ENCODE peak calls at places on chromosomes 6 and 20, in seven cellular contexts. B is PC-3; Y is iPS DF 6.9; R is SJSA1; K is effector memory CD4-positive, alpha-beta T cell; I is PC-9; J is tibial artery. D is an unnamed sample. For H3K4me1, the result is how much of the 10 kb centered on the place peaks cover.

GRCh38 chr6:52788478-52788877 is 15.1 kb downstream of the GSTA1 start:
- DNase-seq in B (no peak), Y (no peak), R (no peak), K (no peak), I (no peak), J (no peak), D (no peak)

GRCh38 chr6:69936674-69937363 is 70.5 kb downstream of the COL19A1 start:
- DNase-seq in B (no peak), Y (no peak), R (no peak), K (no peak), I (no peak), J (no peak), D (peak)

GRCh38 chr20:31908016-31908415 is 37.6 kb downstream of the TTLL9 start:
- DNase-seq in B (no peak), Y (no peak), R (no peak), K (no peak), I (no peak), J (no peak), D (no peak)

GRCh38 chr20:46011631-46012482 is 3.1 kb downstream of the MMP9 start:
- DNase-seq in B (peak), Y (no peak), R (peak), K (no peak), I (no peak), J (no peak), D (no peak)

GRCh38 chr20:43914697-43915208 is at the start of gene TOX2:
- DNase-seq in B (no peak), Y (no peak), R (peak), K (peak), I (no peak), J (no peak), D (peak)

GRCh38 chr6:137692308-137692707 is 174.8 kb upstream of the TNFAIP3 start:
- DNase-seq in B (no peak), Y (no peak), R (no peak), K (no peak), I (no peak), J (no peak), D (no peak)

GRCh38 chr6:167141667-167142432 is 15.9 kb downstream of the GPR31 start:
- DNase-seq in B (peak), Y (peak), R (no peak), K (peak), I (no peak), J (no peak), D (no peak)

GRCh38 chr20:57656252-57656820 is 36.1 kb upstream of the ZBP1 start:
- DNase-seq in B (no peak), Y (no peak), R (peak), K (no peak), I (no peak), J (no peak), D (no peak)

GRCh38 chr6:145815351-145815772 is 767 bp upstream of the FBXO30 start:
- DNase-seq in B (no peak), Y (no peak), R (peak), K (no peak), I (no peak), J (no peak), D (peak)

GRCh38 chr6:111871725-111872520 is 1.3 kb downstream of the FYN start:
- DNase-seq in B (peak), Y (no peak), R (no peak), K (no peak), I (peak), J (peak), D (peak)

GRCh38 chr6:112149719-112150263 is 62.4 kb downstream of the FAM229B start:
- DNase-seq in B (no peak), Y (no peak), R (no peak), K (no peak), I (no peak), J (no peak), D (peak)

GRCh38 chr6:36297511-36297910 is 27.7 kb downstream of the PNPLA1 start:
- DNase-seq in B (no peak), Y (no peak), R (no peak), K (no peak), I (no peak), J (no peak), D (no peak)

GRCh38 chr6:48883116-48883515 is 579.9 kb downstream of the MMUT start:
- DNase-seq in B (no peak), Y (no peak), R (no peak), K (no peak), I (no peak), J (no peak), D (no peak)

GRCh38 chr6:112308476-112308875 is 38.7 kb upstream of the RFPL4B start:
- DNase-seq in B (no peak), Y (no peak), R (no peak), K (no peak), I (no peak), J (no peak), D (no peak)

GRCh38 chr20:63847374-63848002 is 13.8 kb upstream of the ABHD16B start:
- DNase-seq in B (no peak), Y (peak), R (no peak), K (no peak), I (no peak), J (no peak), D (no peak)

GRCh38 chr6:89611666-89612065 is 26.9 kb downstream of the LYRM2 start:
- DNase-seq in B (no peak), Y (no peak), R (no peak), K (no peak), I (no peak), J (no peak), D (no peak)

GRCh38 chr6:31702421-31702818 is 704 bp downstream of the ABHD16A start:
- DNase-seq in B (peak), Y (no peak), R (no peak), K (no peak), I (no peak), J (no peak), D (peak)

GRCh38 chr6:148524976-148525375 is 182.3 kb downstream of the SASH1 start:
- DNase-seq in B (peak), Y (no peak), R (no peak), K (no peak), I (no peak), J (no peak), D (peak)

GRCh38 chr6:41774841-41775240 is 4.9 kb downstream of the FRS3 start:
- DNase-seq in B (no peak), Y (no peak), R (no peak), K (no peak), I (no peak), J (no peak), D (no peak)

GRCh38 chr20:32623667-32624157 is 38.6 kb upstream of the NOL4L start:
- DNase-seq in B (no peak), Y (peak), R (no peak), K (no peak), I (no peak), J (no peak), D (no peak)

GRCh38 chr20:38303908-38304379 is at the start of gene BPI:
- DNase-seq in B (no peak), Y (no peak), R (peak), K (no peak), I (no peak), J (peak), D (no peak)

GRCh38 chr6:75612434-75612833 is 10.8 kb downstream of the SENP6 start:
- DNase-seq in B (no peak), Y (no peak), R (no peak), K (no peak), I (no peak), J (no peak), D (no peak)
- H3K4me1 ChIP-seq in B (under half), Y (under half), R (under half), K (under half), I (under half), J (under half), D (half or more)

GRCh38 chr6:81750201-81750600 is 2.3 kb downstream of the TENT5A start:
- DNase-seq in B (no peak), Y (no peak), R (no peak), K (no peak), I (no peak), J (no peak), D (no peak)
- H3K4me3 ChIP-seq in B (peak), Y (no peak), R (peak), K (no peak), I (peak), J (peak), D (peak)

DNA sequence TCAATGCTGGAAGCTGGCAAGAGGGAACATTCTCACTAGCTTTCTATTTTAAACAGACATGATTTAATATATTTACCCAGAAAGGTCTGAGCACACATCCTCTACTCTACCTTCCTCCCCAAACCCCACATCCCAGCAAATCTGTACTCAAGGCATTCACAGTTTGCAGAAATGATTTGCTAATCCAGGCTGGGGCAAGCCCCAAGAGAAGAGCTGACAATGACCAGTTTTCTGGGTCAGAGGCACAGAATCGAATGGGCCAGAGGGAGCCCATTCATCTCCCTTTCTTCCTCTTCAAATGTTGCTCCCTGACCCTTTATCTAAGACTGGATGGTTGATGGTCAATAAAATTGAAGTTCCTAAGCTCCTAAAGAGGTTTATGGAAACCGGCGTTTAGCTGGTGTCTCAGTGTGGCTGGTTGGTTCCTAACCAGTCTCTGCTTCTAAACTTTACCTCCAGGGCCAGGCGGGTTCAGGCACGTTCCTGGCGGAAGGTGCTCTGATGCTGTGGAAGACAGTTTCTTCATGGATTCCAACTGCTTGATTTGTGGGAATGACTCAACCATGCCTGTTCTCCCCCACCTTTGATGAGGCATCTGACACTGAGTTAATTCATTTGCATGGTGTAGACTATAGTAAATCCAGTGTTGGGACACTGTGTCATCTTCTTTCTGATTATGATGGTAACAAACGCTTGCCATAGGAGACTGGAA is 96.4 kb upstream of the IYD start:
- DNase-seq in B (no peak), Y (no peak), R (no peak), K (no peak), I (no peak), J (no peak), D (no peak)
- H3K4me1 ChIP-seq in B (under half), Y (under half), R (under half), K (under half), I (under half), J (under half), D (under half)

GRCh38 chr6:17132967-17133366 is 31.1 kb downstream of the STMND1 start:
- DNase-seq in B (no peak), Y (no peak), R (no peak), K (no peak), I (no peak), J (no peak), D (no peak)

GRCh38 chr6:17144016-17144415 is 42.2 kb downstream of the STMND1 start:
- DNase-seq in B (no peak), Y (no peak), R (no peak), K (no peak), I (no peak), J (no peak), D (no peak)

GRCh38 chr6:17138033-17138432 is 36.2 kb downstream of the STMND1 start:
- DNase-seq in B (no peak), Y (no peak), R (no peak), K (no peak), I (no peak), J (no peak), D (no peak)
- H3K4me3 ChIP-seq in B (no peak), Y (no peak), R (no peak), K (no peak), I (no peak), J (no peak), D (no peak)

GRCh38 chr20:62742550-62742949 is 33.9 kb downstream of the NTSR1 start:
- DNase-seq in B (no peak), Y (no peak), R (no peak), K (no peak), I (no peak), J (no peak), D (no peak)

GRCh38 chr20:62744761-62745160 is 36.1 kb downstream of the NTSR1 start:
- DNase-seq in B (no peak), Y (no peak), R (no peak), K (no peak), I (no peak), J (no peak), D (no peak)

GRCh38 chr20:62743777-62744317 is 35.2 kb downstream of the NTSR1 start:
- DNase-seq in B (no peak), Y (no peak), R (no peak), K (no peak), I (no peak), J (no peak), D (no peak)

GRCh38 chr20:62741701-62742491 is 33.3 kb downstream of the NTSR1 start:
- DNase-seq in B (no peak), Y (no peak), R (no peak), K (no peak), I (no peak), J (no peak), D (no peak)

GRCh38 chr20:62742979-62743776 is 34.5 kb downstream of the NTSR1 start:
- DNase-seq in B (no peak), Y (no peak), R (no peak), K (no peak), I (no peak), J (no peak), D (no peak)
- H3K4me1 ChIP-seq in B (under half), Y (under half), R (under half), K (half or more), I (under half), J (under half), D (under half)

GRCh38 chr6:1497593-1498105 is 108.3 kb downstream of the FOXF2 start:
- DNase-seq in B (no peak), Y (no peak), R (no peak), K (no peak), I (no peak), J (no peak), D (no peak)
- H3K4me3 ChIP-seq in B (no peak), Y (no peak), R (no peak), K (no peak), I (no peak), J (no peak), D (no peak)

GRCh38 chr6:15327271-15327670 is 81.4 kb downstream of the JARID2 start:
- DNase-seq in B (peak), Y (no peak), R (no peak), K (no peak), I (no peak), J (no peak), D (no peak)

GRCh38 chr6:15324427-15324985 is 78.6 kb downstream of the JARID2 start:
- DNase-seq in B (no peak), Y (no peak), R (no peak), K (no peak), I (no peak), J (no peak), D (peak)

GRCh38 chr6:15326072-15326614 is 80.3 kb downstream of the JARID2 start:
- DNase-seq in B (no peak), Y (no peak), R (no peak), K (no peak), I (no peak), J (no peak), D (no peak)

GRCh38 chr6:15322781-15323536 is 77.1 kb downstream of the JARID2 start:
- DNase-seq in B (peak), Y (no peak), R (no peak), K (no peak), I (peak), J (no peak), D (peak)

GRCh38 chr6:15325540-15325955 is 79.7 kb downstream of the JARID2 start:
- DNase-seq in B (no peak), Y (no peak), R (no peak), K (no peak), I (no peak), J (no peak), D (no peak)
- H3K4me1 ChIP-seq in B (under half), Y (under half), R (under half), K (under half), I (half or more), J (under half), D (half or more)

GRCh38 chr6:107657755-107658461 is 166.2 kb downstream of the SCML4 start:
- DNase-seq in B (no peak), Y (no peak), R (peak), K (no peak), I (peak), J (peak), D (peak)
- H3K4me3 ChIP-seq in B (no peak), Y (no peak), R (peak), K (peak), I (no peak), J (no peak), D (peak)